ENCODE peak calls at places on chromosomes 4 and X, in four cellular contexts. Z, J, R and A are unnamed samples.
A peak's percentile ranks its signal among the peaks of the same experiment; 100 is the strongest.

GRCh38 chrX:37905436-37906147 is 58.2 kb upstream of the DYNLT3 start:
- DNase-seq in Z (no peak), J (no peak), R (no peak), A (no peak)

GRCh38 chr4:18366762-18367358 is 345.3 kb upstream of the LCORL start:
- DNase-seq in Z (no peak), J (no peak), R (peak; percentile 72), A (no peak)

GRCh38 chrX:109990582-109991276 is 12.2 kb upstream of the TMEM164 start:
- DNase-seq in Z (no peak), J (no peak), R (peak; percentile 17), A (no peak)

GRCh38 chr4:8547912-8548730 is 32.1 kb upstream of the GPR78 start:
- DNase-seq in Z (no peak), J (no peak), R (no peak), A (no peak)

GRCh38 chr4:122765702-122766352 is 33.3 kb downstream of the BBS12 start:
- DNase-seq in Z (no peak), J (no peak), R (no peak), A (no peak)

GRCh38 chrX:34563061-34563460 is 94.0 kb downstream of the TMEM47 start:
- DNase-seq in Z (no peak), J (no peak), R (no peak), A (no peak)

GRCh38 chr4:65580551-65580950 is 89.7 kb downstream of the EPHA5 start:
- DNase-seq in Z (no peak), J (no peak), R (no peak), A (no peak)

GRCh38 chr4:28926156-28926555 is 1794.0 kb upstream of the PCDH7 start:
- DNase-seq in Z (no peak), J (no peak), R (no peak), A (no peak)

GRCh38 chr4:166165829-166166420 is 292.9 kb downstream of the TLL1 start:
- DNase-seq in Z (no peak), J (peak; percentile 41), R (peak; percentile 79), A (peak; percentile 36)

GRCh38 chr4:83128235-83128929 is 13.9 kb upstream of the PLAC8 start:
- DNase-seq in Z (no peak), J (no peak), R (no peak), A (no peak)

GRCh38 chr4:58587856-58588255 is 1477.7 kb upstream of the IGFBP7 start:
- DNase-seq in Z (no peak), J (no peak), R (no peak), A (no peak)

GRCh38 chr4:8402640-8403039 is 37.9 kb downstream of the ACOX3 start:
- DNase-seq in Z (no peak), J (no peak), R (no peak), A (no peak)

GRCh38 chr4:9781343-9782135 is at the start of gene DRD5:
- DNase-seq in Z (no peak), J (no peak), R (no peak), A (no peak)

GRCh38 chr4:56637791-56638190 is 43.3 kb downstream of the HOPX start:
- DNase-seq in Z (no peak), J (no peak), R (no peak), A (no peak)

GRCh38 chrX:12999422-12999821 is 24.5 kb downstream of the TMSB4X start:
- DNase-seq in Z (no peak), J (no peak), R (peak; percentile 83), A (no peak)

GRCh38 chr4:41957634-41958033 is 22.4 kb downstream of the TMEM33 start:
- DNase-seq in Z (no peak), J (peak; percentile 45), R (peak; percentile 55), A (peak; percentile 53)

GRCh38 chr4:150533673-150534072 is 48.3 kb upstream of the MAB21L2 start:
- DNase-seq in Z (no peak), J (no peak), R (no peak), A (no peak)

GRCh38 chr4:177109769-177110168 is 199.9 kb upstream of the NEIL3 start:
- DNase-seq in Z (no peak), J (no peak), R (peak; percentile 23), A (no peak)

GRCh38 chrX:129984196-129984962 is 1.9 kb downstream of the BCORL1 start:
- DNase-seq in Z (no peak), J (peak; percentile 69), R (peak; percentile 25), A (peak; percentile 69)

GRCh38 chr4:94412019-94413017 is 39.4 kb upstream of the PDLIM5 start:
- DNase-seq in Z (no peak), J (no peak), R (no peak), A (no peak)

GRCh38 chrX:9855536-9856320 is 69.5 kb downstream of the SHROOM2 start:
- DNase-seq in Z (no peak), J (no peak), R (no peak), A (no peak)

GRCh38 chrX:68831405-68832100 is 2.7 kb downstream of the EFNB1 start:
- DNase-seq in Z (no peak), J (no peak), R (no peak), A (no peak)

GRCh38 chrX:69670001-69670555 is 54.2 kb downstream of the EDA start:
- DNase-seq in Z (no peak), J (no peak), R (no peak), A (no peak)

GRCh38 chr4:187613089-187613839 is 382.3 kb upstream of the ZFP42 start:
- DNase-seq in Z (no peak), J (no peak), R (no peak), A (no peak)

GRCh38 chr4:8278421-8279287 is 9.1 kb downstream of the HTRA3 start:
- DNase-seq in Z (no peak), J (no peak), R (no peak), A (no peak)

GRCh38 chr4:3295837-3296624 is 3.2 kb downstream of the RGS12 start:
- DNase-seq in Z (no peak), J (no peak), R (no peak), A (no peak)

GRCh38 chr4:186722856-186723206 is 825 bp downstream of the FAT1 start:
- DNase-seq in Z (no peak), J (no peak), R (no peak), A (no peak)

GRCh38 chr4:181443003-181443402 is 800.2 kb upstream of the TENM3 start:
- DNase-seq in Z (no peak), J (peak; percentile 17), R (peak; percentile 17), A (peak; percentile 10)

GRCh38 chr4:10879411-10880110 is 195.0 kb upstream of the CLNK start:
- DNase-seq in Z (no peak), J (no peak), R (no peak), A (no peak)

GRCh38 chrX:72016881-72017783 is 106.5 kb downstream of the NHSL2 start:
- DNase-seq in Z (no peak), J (no peak), R (no peak), A (no peak)

GRCh38 chrX:154654925-154655324 is 1.5 kb upstream of the CTAG2 start:
- DNase-seq in Z (no peak), J (no peak), R (no peak), A (no peak)

GRCh38 chr4:16767861-16768260 is 130.6 kb downstream of the LDB2 start:
- DNase-seq in Z (no peak), J (no peak), R (no peak), A (no peak)

GRCh38 chr4:16761031-16761430 is 137.4 kb downstream of the LDB2 start:
- DNase-seq in Z (no peak), J (no peak), R (no peak), A (no peak)

GRCh38 chr4:16767251-16767650 is 131.2 kb downstream of the LDB2 start:
- DNase-seq in Z (no peak), J (no peak), R (no peak), A (no peak)

GRCh38 chr4:16765549-16765948 is 132.9 kb downstream of the LDB2 start:
- DNase-seq in Z (no peak), J (no peak), R (no peak), A (no peak)

GRCh38 chr4:16764622-16765021 is 133.8 kb downstream of the LDB2 start:
- DNase-seq in Z (no peak), J (no peak), R (no peak), A (no peak)
- TF ChIP-seq CTCF in Z (no peak), J (no peak), R (no peak), A (no peak)

GRCh38 chr4:4396628-4397440 is 9.9 kb downstream of the NSG1 start:
- DNase-seq in Z (no peak), J (no peak), R (no peak), A (no peak)

GRCh38 chr4:4398430-4398829 is 11.5 kb downstream of the NSG1 start:
- DNase-seq in Z (no peak), J (no peak), R (no peak), A (no peak)

GRCh38 chr4:4394644-4395043 is 7.7 kb downstream of the NSG1 start:
- DNase-seq in Z (no peak), J (no peak), R (no peak), A (no peak)

GRCh38 chr4:4397441-4397819 is 10.5 kb downstream of the NSG1 start:
- DNase-seq in Z (no peak), J (no peak), R (no peak), A (no peak)

DNA sequence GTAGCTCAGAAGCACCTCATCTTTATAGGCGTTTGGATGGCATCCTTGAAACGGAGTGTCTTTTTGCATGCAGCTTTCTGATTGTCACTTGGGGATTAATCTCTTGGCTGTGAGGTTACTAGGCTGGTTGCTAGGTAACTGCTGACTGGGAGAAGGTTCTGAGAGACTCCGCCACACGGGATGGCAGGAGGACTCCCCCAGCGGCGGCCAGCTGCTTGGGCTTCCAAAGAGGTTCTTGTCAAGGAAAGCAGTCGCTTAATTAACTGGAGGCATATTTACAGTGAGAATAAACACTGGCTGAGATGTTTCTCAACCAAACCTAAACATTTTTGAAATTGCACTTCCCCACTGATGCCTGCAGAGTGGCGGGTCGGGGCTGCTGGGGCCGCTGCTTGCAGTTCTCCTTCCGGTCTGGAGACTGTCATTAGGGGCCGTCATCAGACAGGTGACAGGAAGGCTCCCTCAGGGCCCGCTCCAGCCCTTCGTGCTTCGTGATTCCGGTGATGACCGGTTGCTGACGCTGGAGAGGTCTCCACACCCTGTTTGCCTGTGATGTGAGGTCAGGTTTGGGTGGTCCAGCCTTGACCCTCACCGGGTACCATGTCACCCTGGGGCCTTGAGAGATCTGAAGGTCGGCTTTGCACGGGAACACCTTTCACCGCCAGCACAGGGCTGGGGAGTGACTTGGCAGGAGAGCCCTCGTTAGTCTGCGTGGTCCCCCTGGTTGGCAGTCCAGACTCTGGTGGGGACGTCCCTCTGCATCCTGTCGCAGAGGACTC is 9.1 kb downstream of the NSG1 start:
- DNase-seq in Z (no peak), J (peak; percentile 60), R (peak; percentile 27), A (peak; percentile 59)
- TF ChIP-seq CTCF in Z (no peak), J (no peak), R (no peak), A (no peak)

GRCh38 chr4:113806850-113807249 is 45.3 kb upstream of the CAMK2D start:
- DNase-seq in Z (no peak), J (no peak), R (no peak), A (no peak)

GRCh38 chr4:113811329-113811728 is 49.8 kb upstream of the CAMK2D start:
- DNase-seq in Z (no peak), J (no peak), R (no peak), A (no peak)

GRCh38 chr4:113810906-113811305 is 49.4 kb upstream of the CAMK2D start:
- DNase-seq in Z (no peak), J (no peak), R (no peak), A (no peak)

DNA sequence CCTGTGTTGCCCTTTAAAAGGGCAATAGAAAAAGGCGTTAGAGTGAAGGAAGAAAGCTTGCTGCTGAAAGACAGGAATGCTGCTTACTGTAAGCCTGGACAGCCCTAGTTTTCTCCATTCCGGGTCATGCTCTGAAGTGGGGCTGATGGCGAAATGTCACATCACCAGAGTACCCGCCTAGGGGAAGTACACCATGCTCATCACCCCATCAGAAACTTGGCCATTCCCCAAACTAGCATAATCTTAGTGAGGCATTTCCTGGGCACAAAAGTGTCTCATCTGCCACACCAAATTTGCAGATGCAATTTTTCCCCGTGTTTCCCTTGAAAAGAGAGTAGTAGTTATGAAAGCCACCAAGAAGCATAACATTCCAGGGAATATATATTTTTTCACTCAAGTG is 47.8 kb upstream of the CAMK2D start:
- DNase-seq in Z (no peak), J (no peak), R (no peak), A (no peak)
- TF ChIP-seq CTCF in Z (no peak), J (no peak), R (no peak), A (no peak)

GRCh38 chrX:112867570-112867969 is 26.9 kb upstream of the AMOT start:
- DNase-seq in Z (no peak), J (no peak), R (no peak), A (no peak)
- TF ChIP-seq CTCF in Z (no peak), J (no peak), R (no peak), A (no peak)